ENCODE peak calls at places on chromosomes 6 and 20, in four cellular contexts. One of them, this sample, is unnamed.

GRCh38 chr20:64161595-64162238 is 2.5 kb upstream of the MYT1 start:
- DNase-seq in GM18507: peak
- DNase-seq in LoVo: peak
- DNase-seq in GM13977: peak
- DNase-seq in this sample: no peak

GRCh38 chr6:77178821-77179220 is 284.5 kb downstream of the HTR1B start:
- DNase-seq in GM18507: no peak
- DNase-seq in GM13977: no peak
- DNase-seq in LoVo: no peak
- DNase-seq in this sample: no peak

GRCh38 chr6:13924949-13925881 is at the start of gene RNF182:
- DNase-seq in LoVo: no peak
- DNase-seq in GM13977: peak
- DNase-seq in GM18507: peak
- DNase-seq in this sample: no peak

GRCh38 chr6:10409160-10409765 is 5.6 kb downstream of the TFAP2A start:
- DNase-seq in GM18507: no peak
- DNase-seq in GM13977: no peak
- DNase-seq in LoVo: no peak
- DNase-seq in this sample: no peak

GRCh38 chr6:138007014-138007472 is 100.2 kb downstream of the PERP start:
- DNase-seq in LoVo: peak
- DNase-seq in GM18507: peak
- DNase-seq in GM13977: peak
- DNase-seq in this sample: no peak

GRCh38 chr6:71373943-71374342 is 85.3 kb downstream of the OGFRL1 start:
- DNase-seq in LoVo: no peak
- DNase-seq in GM13977: no peak
- DNase-seq in GM18507: no peak
- DNase-seq in this sample: no peak

GRCh38 chr6:39882567-39882953 is 51.7 kb downstream of the MOCS1 start:
- DNase-seq in GM13977: no peak
- DNase-seq in GM18507: no peak
- DNase-seq in LoVo: no peak
- DNase-seq in this sample: no peak

GRCh38 chr20:38550274-38550673 is 30.7 kb upstream of the ADIG start:
- DNase-seq in LoVo: no peak
- DNase-seq in GM18507: no peak
- DNase-seq in GM13977: no peak
- DNase-seq in this sample: no peak

GRCh38 chr20:2311329-2311728 is 15.5 kb downstream of the TGM3 start:
- DNase-seq in GM18507: no peak
- DNase-seq in GM13977: no peak
- DNase-seq in LoVo: no peak
- DNase-seq in this sample: no peak

GRCh38 chr6:148770408-148771211 is 23.8 kb downstream of the UST start:
- DNase-seq in GM18507: no peak
- DNase-seq in LoVo: no peak
- DNase-seq in GM13977: no peak
- DNase-seq in this sample: no peak

GRCh38 chr20:57648878-57649616 is 28.8 kb upstream of the ZBP1 start:
- DNase-seq in GM13977: no peak
- DNase-seq in LoVo: no peak
- DNase-seq in GM18507: no peak
- DNase-seq in this sample: no peak

GRCh38 chr6:170026272-170027110 is 264.4 kb downstream of the DLL1 start:
- DNase-seq in LoVo: peak
- DNase-seq in GM18507: no peak
- DNase-seq in GM13977: no peak
- DNase-seq in this sample: no peak

GRCh38 chr20:64258071-64258823 is 2.7 kb downstream of the PCMTD2 start:
- DNase-seq in GM18507: no peak
- DNase-seq in LoVo: no peak
- DNase-seq in GM13977: no peak
- DNase-seq in this sample: no peak

GRCh38 chr6:73421534-73421933 is 26.9 kb downstream of the DDX43 start:
- DNase-seq in GM18507: no peak
- DNase-seq in LoVo: no peak
- DNase-seq in GM13977: no peak
- DNase-seq in this sample: no peak

GRCh38 chr20:50356522-50356880 is 153.7 kb upstream of the PTPN1 start:
- DNase-seq in GM18507: no peak
- DNase-seq in GM13977: no peak
- DNase-seq in LoVo: no peak
- DNase-seq in this sample: no peak

GRCh38 chr20:57662028-57662312 is 41.7 kb upstream of the ZBP1 start:
- DNase-seq in LoVo: no peak
- DNase-seq in GM18507: no peak
- DNase-seq in GM13977: no peak
- DNase-seq in this sample: no peak

GRCh38 chr6:3356056-3356823 is 97.5 kb downstream of the PSMG4 start:
- DNase-seq in GM18507: peak
- DNase-seq in GM13977: peak
- DNase-seq in LoVo: peak
- DNase-seq in this sample: peak

GRCh38 chr6:100465701-100466409 is 1.1 kb upstream of the SIM1 start:
- DNase-seq in LoVo: no peak
- DNase-seq in GM18507: no peak
- DNase-seq in GM13977: no peak
- DNase-seq in this sample: no peak

GRCh38 chr20:59455392-59456341 is 148.7 kb upstream of the PHACTR3 start:
- DNase-seq in GM18507: no peak
- DNase-seq in LoVo: peak
- DNase-seq in GM13977: peak
- DNase-seq in this sample: no peak

GRCh38 chr6:32177182-32177787 is 920 bp upstream of the RNF5 start:
- DNase-seq in LoVo: no peak
- DNase-seq in GM18507: no peak
- DNase-seq in GM13977: no peak
- DNase-seq in this sample: no peak

GRCh38 chr20:61907081-61907891 is 158.4 kb downstream of the TAF4 start:
- DNase-seq in GM18507: no peak
- DNase-seq in LoVo: no peak
- DNase-seq in GM13977: no peak
- DNase-seq in this sample: no peak

GRCh38 chr6:30497714-30498113 is 8.4 kb downstream of the HLA-E start:
- DNase-seq in GM13977: peak
- DNase-seq in LoVo: no peak
- DNase-seq in GM18507: no peak
- DNase-seq in this sample: no peak

GRCh38 chr20:62618622-62619529 is 23.4 kb upstream of the SLCO4A1 start:
- DNase-seq in GM18507: peak
- DNase-seq in LoVo: no peak
- DNase-seq in GM13977: peak
- DNase-seq in this sample: no peak

GRCh38 chr6:12034831-12035230 is 22.7 kb downstream of the HIVEP1 start:
- DNase-seq in GM18507: no peak
- DNase-seq in LoVo: no peak
- DNase-seq in GM13977: no peak
- DNase-seq in this sample: no peak

GRCh38 chr6:52647199-52647598 is 23.7 kb upstream of the TMEM14A start:
- DNase-seq in GM18507: no peak
- DNase-seq in GM13977: no peak
- DNase-seq in LoVo: no peak
- DNase-seq in this sample: no peak

GRCh38 chr6:31620586-31621319 is at the start of gene PRRC2A:
- DNase-seq in GM18507: peak
- DNase-seq in GM13977: peak
- DNase-seq in LoVo: peak
- DNase-seq in this sample: no peak

GRCh38 chr6:116366740-116367275 is 3.9 kb upstream of the DSE start:
- DNase-seq in GM18507: no peak
- DNase-seq in LoVo: no peak
- DNase-seq in GM13977: no peak
- DNase-seq in this sample: no peak

GRCh38 chr6:119215309-119215708 is 134.3 kb downstream of the MAN1A1 start:
- DNase-seq in LoVo: no peak
- DNase-seq in GM13977: no peak
- DNase-seq in GM18507: no peak
- DNase-seq in this sample: no peak

GRCh38 chr20:51306521-51307358 is 235.8 kb downstream of the NFATC2 start:
- DNase-seq in GM13977: peak
- DNase-seq in GM18507: peak
- DNase-seq in LoVo: peak
- DNase-seq in this sample: no peak

GRCh38 chr20:12566596-12566995 is 442.2 kb upstream of the SPTLC3 start:
- DNase-seq in GM18507: no peak
- DNase-seq in LoVo: no peak
- DNase-seq in GM13977: no peak
- DNase-seq in this sample: no peak

GRCh38 chr6:158232445-158233213 is 64.5 kb downstream of the GTF2H5 start:
- DNase-seq in GM18507: peak
- DNase-seq in LoVo: peak
- DNase-seq in GM13977: peak
- DNase-seq in this sample: no peak

GRCh38 chr20:62581806-62582205 is 60.5 kb upstream of the SLCO4A1 start:
- DNase-seq in GM18507: no peak
- DNase-seq in LoVo: no peak
- DNase-seq in GM13977: no peak
- DNase-seq in this sample: no peak

GRCh38 chr20:43911066-43911465 is 3.6 kb upstream of the TOX2 start:
- DNase-seq in GM18507: no peak
- DNase-seq in GM13977: no peak
- DNase-seq in LoVo: peak
- DNase-seq in this sample: no peak

GRCh38 chr6:26196846-26197683 is 109.8 kb downstream of the HFE start:
- DNase-seq in GM18507: peak
- DNase-seq in LoVo: peak
- DNase-seq in GM13977: peak
- DNase-seq in this sample: peak

This sample was measured in GM12878.